ENCODE peak calls at places on chromosomes 11 and 22, in six cellular contexts. I is WTC11, O is endothelial cell of umbilical vein, U is HepG2, T is K562, R is H1. L is an unnamed sample.

GRCh38 chr22:22933100-22933806 is 45.6 kb downstream of the IGLL5 start:
- DNase-seq in I (no peak), O (no peak), U (no peak), T (peak), R (no peak), L (no peak)

GRCh38 chr11:42023267-42023666 is 563.8 kb upstream of the LRRC4C start:
- DNase-seq in I (no peak), O (peak), U (no peak), T (no peak), R (no peak), L (no peak)

GRCh38 chr22:36334081-36334831 is 53.5 kb downstream of the MYH9 start:
- DNase-seq in I (peak), O (no peak), U (no peak), T (peak), R (no peak), L (peak)

GRCh38 chr22:46110215-46110614 is 40.1 kb upstream of the PPARA start:
- DNase-seq in I (peak), O (no peak), U (no peak), T (peak), R (no peak), L (no peak)

GRCh38 chr22:47374901-47375575 is 612.6 kb downstream of the TBC1D22A start:
- DNase-seq in I (no peak), O (no peak), U (no peak), T (no peak), R (no peak), L (no peak)

GRCh38 chr11:11422291-11423128 is 69.5 kb upstream of the CSNK2A3 start:
- DNase-seq in I (no peak), O (no peak), U (no peak), T (no peak), R (no peak), L (no peak)

GRCh38 chr11:72583177-72583553 is 91.1 kb downstream of the PDE2A start:
- DNase-seq in I (no peak), O (no peak), U (no peak), T (no peak), R (no peak), L (no peak)

GRCh38 chr11:46520971-46521745 is 72.7 kb downstream of the AMBRA1 start:
- DNase-seq in I (no peak), O (peak), U (no peak), T (no peak), R (no peak), L (no peak)

GRCh38 chr11:87437844-87438223 is 400.1 kb downstream of the TMEM135 start:
- DNase-seq in I (no peak), O (no peak), U (no peak), T (no peak), R (no peak), L (no peak)

GRCh38 chr11:10503777-10504176 is 37.2 kb downstream of the RNF141 start:
- DNase-seq in I (no peak), O (no peak), U (no peak), T (no peak), R (no peak), L (no peak)

GRCh38 chr11:73142128-73142377 is at the start of gene FCHSD2:
- DNase-seq in I (no peak), O (no peak), U (no peak), T (peak), R (no peak), L (no peak)

GRCh38 chr22:50298937-50299656 is 8.3 kb downstream of the PLXNB2 start:
- DNase-seq in I (no peak), O (no peak), U (no peak), T (peak), R (no peak), L (no peak)

GRCh38 chr11:125579811-125580210 is 10.5 kb downstream of the EI24 start:
- DNase-seq in I (no peak), O (no peak), U (no peak), T (no peak), R (no peak), L (no peak)

GRCh38 chr11:93577291-93577690 is 34.1 kb upstream of the SMCO4 start:
- DNase-seq in I (no peak), O (no peak), U (no peak), T (no peak), R (no peak), L (no peak)

GRCh38 chr22:37545703-37546435 is 14.4 kb upstream of the CDC42EP1 start:
- DNase-seq in I (peak), O (peak), U (peak), T (peak), R (peak), L (peak)

GRCh38 chr11:62501432-62501891 is 45.1 kb downstream of the AHNAK start:
- DNase-seq in I (no peak), O (peak), U (peak), T (no peak), R (no peak), L (no peak)

GRCh38 chr22:20569059-20570058 is 61.9 kb downstream of the MED15 start:
- DNase-seq in I (no peak), O (no peak), U (no peak), T (no peak), R (no peak), L (peak)

GRCh38 chr22:20566420-20567260 is 59.2 kb downstream of the MED15 start:
- DNase-seq in I (no peak), O (no peak), U (no peak), T (no peak), R (no peak), L (peak)

GRCh38 chr22:20567371-20567847 is 60.0 kb downstream of the MED15 start:
- DNase-seq in I (no peak), O (no peak), U (no peak), T (no peak), R (no peak), L (peak)

GRCh38 chr22:20568502-20569058 is 61.2 kb downstream of the MED15 start:
- DNase-seq in I (no peak), O (no peak), U (no peak), T (no peak), R (no peak), L (no peak)

DNA sequence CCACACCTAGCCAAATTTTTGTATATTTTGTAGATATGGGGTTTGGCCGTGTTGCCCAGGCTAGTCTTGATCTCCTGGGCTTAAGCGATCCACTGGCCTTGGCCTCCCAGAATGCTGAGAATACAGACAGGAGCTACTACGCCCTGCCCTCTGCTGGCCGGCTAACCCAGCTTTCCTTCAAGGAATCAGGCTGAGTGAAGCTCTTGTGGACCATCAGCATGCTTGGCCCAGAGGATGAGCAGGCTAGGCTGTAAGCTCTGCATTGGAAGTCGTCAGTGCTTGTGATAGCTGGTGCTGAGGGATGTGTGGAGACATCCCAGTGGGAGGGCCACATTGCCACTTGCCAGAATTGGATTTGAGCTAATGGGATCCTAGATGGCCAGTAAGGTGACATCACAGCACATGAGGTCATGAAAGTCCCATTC is 60.6 kb downstream of the MED15 start:
- DNase-seq in I (peak), O (no peak), U (no peak), T (peak), R (no peak), L (peak)
- TF ChIP-seq JUN in I (no peak), O (no peak), U (no peak), T (no peak), R (no peak), L (no peak)

GRCh38 chr11:109858152-109858551 is 235.0 kb upstream of the ZC3H12C start:
- DNase-seq in I (no peak), O (no peak), U (no peak), T (no peak), R (no peak), L (no peak)
- TF ChIP-seq JUN in I (no peak), O (no peak), U (no peak), T (no peak), R (no peak), L (no peak)

DNA sequence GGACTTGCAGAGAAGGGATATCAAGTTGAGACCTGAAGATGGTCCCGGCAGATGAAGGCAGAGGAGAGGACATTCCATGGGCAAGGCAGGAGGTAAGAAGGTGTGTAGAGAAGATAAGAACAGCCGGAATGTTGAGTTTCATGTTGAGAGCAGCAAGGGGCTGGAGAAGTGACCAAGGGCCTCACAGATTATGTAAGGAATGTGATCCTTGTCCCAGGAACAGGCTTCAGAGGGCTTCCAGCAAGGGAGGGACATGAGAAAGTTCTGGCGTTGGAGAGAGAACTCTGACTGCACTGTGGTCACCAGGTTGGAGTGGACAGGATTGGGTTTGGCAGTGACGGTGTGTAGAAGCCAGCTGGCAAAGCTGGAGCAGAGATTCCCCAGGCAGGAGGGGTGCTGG is 27.6 kb upstream of the PPFIA1 start:
- DNase-seq in I (no peak), O (no peak), U (no peak), T (no peak), R (no peak), L (no peak)
- TF ChIP-seq JUN in I (no peak), O (no peak), U (no peak), T (no peak), R (no peak), L (no peak)

GRCh38 chr11:68583047-68583446 is 101.3 kb upstream of the GAL start:
- DNase-seq in I (no peak), O (peak), U (no peak), T (no peak), R (no peak), L (no peak)

GRCh38 chr11:68581439-68581838 is 102.9 kb upstream of the GAL start:
- DNase-seq in I (no peak), O (no peak), U (no peak), T (no peak), R (no peak), L (no peak)

GRCh38 chr11:68581901-68582300 is 102.4 kb upstream of the GAL start:
- DNase-seq in I (no peak), O (no peak), U (no peak), T (no peak), R (no peak), L (no peak)

GRCh38 chr11:68584097-68584496 is 100.2 kb upstream of the GAL start:
- DNase-seq in I (peak), O (peak), U (peak), T (peak), R (peak), L (peak)

GRCh38 chr11:68582416-68583046 is 101.8 kb upstream of the GAL start:
- DNase-seq in I (no peak), O (no peak), U (no peak), T (no peak), R (no peak), L (no peak)
- TF ChIP-seq JUN in I (no peak), O (no peak), U (no peak), T (no peak), R (no peak), L (no peak)

DNA sequence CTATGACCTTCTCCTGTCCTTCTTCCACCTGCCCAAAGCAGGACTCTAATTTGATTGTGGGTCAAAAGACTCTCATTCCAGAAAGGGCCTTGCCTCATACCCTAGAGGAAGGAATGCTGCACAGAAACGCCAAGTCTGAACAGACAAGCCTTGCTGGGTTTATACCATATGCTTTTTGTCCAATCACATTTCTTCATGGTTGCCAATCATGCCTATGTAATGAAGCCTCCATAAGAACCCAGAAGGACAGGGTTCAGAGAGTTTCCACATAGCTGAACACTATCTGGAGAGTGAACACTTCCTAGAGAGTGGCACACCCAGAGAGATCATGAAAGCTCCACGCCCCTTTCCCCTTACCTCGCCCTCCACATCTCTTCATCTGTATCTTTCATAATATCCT is 4.8 kb upstream of the SAA2 start:
- DNase-seq in I (no peak), O (no peak), U (no peak), T (no peak), R (no peak), L (no peak)
- TF ChIP-seq JUN in I (no peak), O (no peak), U (no peak), T (no peak), R (no peak), L (no peak)

DNA sequence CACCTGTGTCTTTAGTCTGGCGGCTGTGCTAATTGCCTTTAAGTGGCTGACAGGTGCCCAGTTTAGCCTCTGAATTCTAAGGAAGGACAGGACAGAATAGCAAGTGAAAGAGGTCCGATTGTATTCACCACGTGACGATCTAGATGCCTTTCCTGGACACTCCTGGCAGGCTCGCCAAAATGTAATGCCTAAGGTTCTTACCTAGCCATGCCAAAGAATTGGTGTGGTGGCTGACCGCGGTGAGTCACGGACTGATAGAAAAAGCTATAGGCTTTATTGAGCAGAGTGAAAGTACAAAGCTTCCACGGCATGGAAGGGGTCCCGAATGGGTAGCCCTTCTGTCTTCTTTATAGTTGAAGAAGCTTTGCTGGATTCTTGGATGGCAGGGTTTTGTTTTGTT is 26.8 kb downstream of the ANKRD42 start:
- DNase-seq in I (no peak), O (no peak), U (no peak), T (no peak), R (no peak), L (no peak)
- TF ChIP-seq JUN in I (no peak), O (no peak), U (no peak), T (no peak), R (no peak), L (no peak)